ENCODE peak calls at places on chromosomes 13 and 19, in six cellular contexts. X, H, S, Y, P and U are unnamed samples. For H3K4me1, the result is how much of the 10 kb centered on the place peaks cover.

GRCh38 chr19:50427997-50428425 is 4.7 kb upstream of the MYBPC2 start:
- DNase-seq in X (peak), H (peak), S (peak), Y (peak), P (no peak), U (peak)

GRCh38 chr13:29579094-29579493 is 16.4 kb downstream of the SLC7A1 start:
- DNase-seq in X (no peak), H (no peak), S (no peak), Y (no peak), P (no peak), U (no peak)

GRCh38 chr19:49506575-49507105 is 5.8 kb upstream of the FCGRT start:
- DNase-seq in X (peak), H (no peak), S (peak), Y (peak), P (peak), U (no peak)

GRCh38 chr13:101127741-101128353 is 288.5 kb downstream of the NALCN start:
- DNase-seq in X (no peak), H (no peak), S (peak), Y (no peak), P (peak), U (no peak)

GRCh38 chr13:49240017-49240416 is 7.7 kb upstream of the CDADC1 start:
- DNase-seq in X (no peak), H (no peak), S (no peak), Y (no peak), P (no peak), U (no peak)

GRCh38 chr19:5156231-5156986 is 184.2 kb downstream of the PTPRS start:
- DNase-seq in X (no peak), H (no peak), S (no peak), Y (no peak), P (no peak), U (no peak)

GRCh38 chr13:104327217-104327616 is 1261.0 kb upstream of the SLC10A2 start:
- DNase-seq in X (no peak), H (no peak), S (no peak), Y (no peak), P (no peak), U (no peak)

GRCh38 chr19:3020321-3020960 is 8.6 kb downstream of the TLE2 start:
- DNase-seq in X (no peak), H (no peak), S (no peak), Y (no peak), P (no peak), U (no peak)

GRCh38 chr19:13260883-13261653 is 110.9 kb downstream of the IER2 start:
- DNase-seq in X (peak), H (no peak), S (peak), Y (peak), P (peak), U (no peak)

GRCh38 chr13:25632166-25632888 is 260.6 kb downstream of the ATP8A2 start:
- DNase-seq in X (no peak), H (no peak), S (no peak), Y (no peak), P (no peak), U (no peak)

GRCh38 chr13:29937836-29938235 is 87.4 kb upstream of the UBL3 start:
- DNase-seq in X (no peak), H (no peak), S (no peak), Y (no peak), P (no peak), U (no peak)

GRCh38 chr19:42191855-42192254 is 25.6 kb downstream of the DEDD2 start:
- DNase-seq in X (peak), H (no peak), S (no peak), Y (peak), P (peak), U (no peak)

GRCh38 chr13:110418944-110419343 is 111.9 kb downstream of the COL4A2 start:
- DNase-seq in X (no peak), H (no peak), S (no peak), Y (no peak), P (no peak), U (no peak)

GRCh38 chr13:43364210-43365041 is 341.0 kb downstream of the DNAJC15 start:
- DNase-seq in X (no peak), H (no peak), S (no peak), Y (no peak), P (no peak), U (no peak)

GRCh38 chr13:78978381-78978998 is 319.5 kb upstream of the OBI1 start:
- DNase-seq in X (peak), H (no peak), S (peak), Y (peak), P (peak), U (no peak)

GRCh38 chr13:29936051-29936813 is 85.8 kb upstream of the UBL3 start:
- DNase-seq in X (peak), H (no peak), S (no peak), Y (no peak), P (no peak), U (no peak)

GRCh38 chr13:113087923-113088690 is 17.5 kb upstream of the F7 start:
- DNase-seq in X (no peak), H (no peak), S (no peak), Y (no peak), P (no peak), U (no peak)

GRCh38 chr13:99721606-99722384 is 220.5 kb downstream of the TM9SF2 start:
- DNase-seq in X (no peak), H (no peak), S (no peak), Y (no peak), P (no peak), U (no peak)

GRCh38 chr13:41365636-41366035 is 54.6 kb downstream of the NAA16 start:
- DNase-seq in X (no peak), H (no peak), S (no peak), Y (no peak), P (no peak), U (no peak)

GRCh38 chr19:31297991-31298390 is 51.2 kb downstream of the TSHZ3 start:
- DNase-seq in X (no peak), H (no peak), S (no peak), Y (no peak), P (no peak), U (no peak)

GRCh38 chr19:54574051-54574450 is 461 bp downstream of the LILRA2 start:
- DNase-seq in X (no peak), H (no peak), S (no peak), Y (no peak), P (no peak), U (no peak)

GRCh38 chr13:28754698-28755545 is 36.2 kb upstream of the SLC46A3 start:
- DNase-seq in X (peak), H (no peak), S (peak), Y (no peak), P (no peak), U (no peak)

GRCh38 chr13:51249254-51249653 is 27.1 kb downstream of the FAM124A start:
- DNase-seq in X (no peak), H (no peak), S (no peak), Y (no peak), P (no peak), U (no peak)

GRCh38 chr13:77479326-77479725 is 56.2 kb upstream of the SCEL start:
- DNase-seq in X (no peak), H (no peak), S (no peak), Y (no peak), P (no peak), U (no peak)

GRCh38 chr19:18433735-18434398 is 4.1 kb downstream of the ISYNA1 start:
- DNase-seq in X (no peak), H (no peak), S (no peak), Y (no peak), P (no peak), U (peak)

GRCh38 chr13:99045396-99045795 is 67.5 kb upstream of the DOCK9 start:
- DNase-seq in X (no peak), H (no peak), S (no peak), Y (no peak), P (no peak), U (no peak)

GRCh38 chr13:41465215-41465907 is 8.0 kb downstream of the RGCC start:
- DNase-seq in X (peak), H (no peak), S (no peak), Y (peak), P (no peak), U (no peak)

GRCh38 chr19:18663940-18664530 is 19.4 kb upstream of the CRTC1 start:
- DNase-seq in X (no peak), H (no peak), S (no peak), Y (no peak), P (no peak), U (no peak)

GRCh38 chr19:54452626-54453025 is 3.6 kb downstream of the LENG8 start:
- DNase-seq in X (no peak), H (no peak), S (no peak), Y (no peak), P (no peak), U (no peak)

GRCh38 chr19:17347361-17347760 is 10.0 kb downstream of the GTPBP3 start:
- DNase-seq in X (no peak), H (no peak), S (no peak), Y (no peak), P (no peak), U (peak)
- H3K4me1 ChIP-seq in X (under half), H (under half), S (under half), Y (under half), P (under half), U (under half)

GRCh38 chr13:52933547-52934167 is 85.2 kb upstream of the PCDH8 start:
- DNase-seq in X (no peak), H (no peak), S (no peak), Y (no peak), P (no peak), U (no peak)

GRCh38 chr13:52938065-52938464 is 89.6 kb upstream of the PCDH8 start:
- DNase-seq in X (no peak), H (no peak), S (no peak), Y (no peak), P (no peak), U (no peak)
- TF ChIP-seq EP300 in X (no peak), H (no peak), S (no peak), Y (no peak), P (no peak), U (no peak)

GRCh38 chr13:32029684-32030083 is 1.9 kb upstream of the FRY start:
- DNase-seq in X (no peak), H (no peak), S (no peak), Y (no peak), P (no peak), U (no peak)

GRCh38 chr13:32031815-32032345 is 306 bp downstream of the FRY start:
- DNase-seq in X (no peak), H (no peak), S (no peak), Y (no peak), P (no peak), U (no peak)

GRCh38 chr13:32032780-32033179 is 1.2 kb downstream of the FRY start:
- DNase-seq in X (no peak), H (no peak), S (no peak), Y (no peak), P (no peak), U (no peak)

GRCh38 chr13:32033744-32034143 is 2.2 kb downstream of the FRY start:
- DNase-seq in X (no peak), H (no peak), S (no peak), Y (no peak), P (no peak), U (no peak)

DNA sequence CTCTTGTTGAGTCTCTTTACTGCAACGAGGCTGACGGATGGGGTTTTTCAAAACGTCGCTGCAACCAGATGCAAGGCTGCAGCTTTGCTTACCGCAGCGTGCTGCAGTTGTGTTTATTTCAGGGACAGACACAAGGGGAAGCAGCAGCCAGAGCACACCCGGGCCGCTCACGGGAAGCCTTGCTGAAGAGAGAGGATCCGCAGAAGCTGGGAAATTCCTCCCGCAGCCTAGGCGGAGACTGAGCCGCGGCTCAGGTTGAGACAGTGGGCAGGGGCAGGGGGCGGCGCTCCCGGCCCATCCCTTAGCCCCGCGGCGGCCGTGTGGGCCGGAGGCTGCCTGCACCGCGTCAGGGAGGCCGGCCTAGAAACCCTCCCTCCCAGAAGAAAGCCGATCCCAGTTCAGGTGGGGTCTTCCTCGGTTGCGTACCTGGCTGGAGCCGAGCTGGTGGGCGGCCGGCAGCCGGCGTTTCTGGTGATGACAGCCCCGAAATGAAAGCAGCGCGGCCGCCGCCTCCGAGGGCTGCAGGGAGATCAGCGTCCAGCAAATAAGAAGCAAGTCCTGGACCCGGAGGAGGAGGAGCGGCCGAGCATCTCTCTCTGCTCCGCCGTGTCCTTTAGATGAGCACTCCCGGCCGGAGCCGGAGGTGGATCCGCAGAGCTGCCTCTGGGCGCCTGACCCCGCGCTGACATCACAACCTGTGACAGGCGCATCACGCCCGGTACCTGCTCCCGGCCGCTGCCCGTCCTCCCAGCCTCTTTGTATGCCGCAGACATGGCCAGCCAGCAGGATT is at the start of gene FRY:
- DNase-seq in X (peak), H (peak), S (peak), Y (peak), P (peak), U (peak)
- TF ChIP-seq POLR2A in X (no peak), H (no peak), S (no peak), Y (no peak), P (no peak), U (no peak)

GRCh38 chr19:1128111-1128510 is 24.3 kb downstream of the GPX4 start:
- DNase-seq in X (no peak), H (no peak), S (no peak), Y (no peak), P (no peak), U (no peak)
- H3K4me1 ChIP-seq in X (under half), H (under half), S (under half), Y (half or more), P (under half), U (under half)